ENCODE peak calls at places on chromosomes 12 and 14, in eight cellular contexts. T is fibroblast of lung, R is PC-9, H is ovary, U is cardiac muscle cell, W is GM12878, X is K562, E is trophoblast cell. Y is an unnamed sample. For H3K36me3 and H3K27me3, the result is how much of the 10 kb centered on the place peaks cover.

GRCh38 chr14:76271371-76271770 is 104.6 kb upstream of the ESRRB start:
- DNase-seq in T (no peak), R (no peak), H (no peak), U (no peak), W (no peak), X (no peak), E (no peak), Y (no peak)

GRCh38 chr14:67487937-67488893 is at the start of gene TMEM229B:
- DNase-seq in T (no peak), R (no peak), H (no peak), U (no peak), W (peak), X (no peak), E (no peak), Y (no peak)

GRCh38 chr14:93648440-93649168 is 139.7 kb downstream of the PRIMA1 start:
- DNase-seq in T (no peak), R (no peak), H (no peak), U (no peak), W (no peak), X (peak), E (peak), Y (peak)

GRCh38 chr12:46459111-46459510 is 86.5 kb upstream of the SLC38A2 start:
- DNase-seq in T (peak), R (no peak), H (no peak), U (peak), W (no peak), X (no peak), E (no peak), Y (no peak)

GRCh38 chr12:1234073-1234472 is 243.1 kb downstream of the ERC1 start:
- DNase-seq in T (peak), R (no peak), H (no peak), U (peak), W (no peak), X (peak), E (no peak), Y (no peak)

GRCh38 chr12:93783827-93784226 is 106.7 kb downstream of the CRADD start:
- DNase-seq in T (no peak), R (no peak), H (no peak), U (no peak), W (no peak), X (peak), E (no peak), Y (no peak)

GRCh38 chr14:54116972-54117371 is 160.3 kb upstream of the BMP4 start:
- DNase-seq in T (peak), R (no peak), H (no peak), U (peak), W (no peak), X (no peak), E (no peak), Y (no peak)

GRCh38 chr12:13941258-13942249 is 39.8 kb downstream of the GRIN2B start:
- DNase-seq in T (peak), R (peak), H (no peak), U (peak), W (no peak), X (peak), E (peak), Y (peak)

GRCh38 chr12:93317227-93317626 is 60.5 kb upstream of the NUDT4 start:
- DNase-seq in T (no peak), R (peak), H (no peak), U (no peak), W (no peak), X (peak), E (peak), Y (no peak)

GRCh38 chr12:108881953-108882352 is 2.1 kb downstream of the DAO start:
- DNase-seq in T (no peak), R (no peak), H (no peak), U (no peak), W (no peak), X (no peak), E (no peak), Y (peak)

GRCh38 chr14:90454041-90455000 is 57.5 kb downstream of the CALM1 start:
- DNase-seq in T (peak), R (peak), H (peak), U (peak), W (no peak), X (peak), E (peak), Y (peak)

GRCh38 chr14:94768141-94768520 is 1.8 kb downstream of the GSC start:
- DNase-seq in T (no peak), R (no peak), H (no peak), U (no peak), W (no peak), X (no peak), E (no peak), Y (no peak)

GRCh38 chr12:13170892-13171490 is 25.5 kb upstream of the EMP1 start:
- DNase-seq in T (peak), R (no peak), H (no peak), U (no peak), W (no peak), X (no peak), E (no peak), Y (no peak)

GRCh38 chr12:67747869-67748760 is 99.6 kb downstream of the DYRK2 start:
- DNase-seq in T (peak), R (no peak), H (no peak), U (peak), W (no peak), X (no peak), E (no peak), Y (peak)

GRCh38 chr12:4957781-4958180 is 48.1 kb downstream of the KCNA1 start:
- DNase-seq in T (no peak), R (no peak), H (no peak), U (no peak), W (no peak), X (no peak), E (no peak), Y (no peak)

GRCh38 chr14:56659964-56660551 is 80.5 kb downstream of the TMEM260 start:
- DNase-seq in T (peak), R (peak), H (no peak), U (peak), W (no peak), X (peak), E (peak), Y (no peak)

GRCh38 chr14:60655114-60655897 is 6.0 kb upstream of the SIX1 start:
- DNase-seq in T (no peak), R (no peak), H (no peak), U (no peak), W (no peak), X (no peak), E (no peak), Y (no peak)

GRCh38 chr14:20632448-20632830 is 9.1 kb downstream of the OR6S1 start:
- DNase-seq in T (no peak), R (no peak), H (no peak), U (no peak), W (no peak), X (no peak), E (peak), Y (no peak)

GRCh38 chr14:69261761-69262331 is 1.9 kb downstream of the GALNT16 start:
- DNase-seq in T (no peak), R (no peak), H (no peak), U (no peak), W (no peak), X (no peak), E (no peak), Y (no peak)

GRCh38 chr12:20489645-20490044 is 121.3 kb downstream of the PDE3A start:
- DNase-seq in T (peak), R (no peak), H (no peak), U (no peak), W (no peak), X (no peak), E (no peak), Y (no peak)

GRCh38 chr12:109033239-109034196 is 12.7 kb upstream of the SVOP start:
- DNase-seq in T (no peak), R (no peak), H (no peak), U (no peak), W (no peak), X (no peak), E (no peak), Y (no peak)

GRCh38 chr12:122126342-122126635 is 47.7 kb downstream of the IL31 start:
- DNase-seq in T (no peak), R (no peak), H (no peak), U (no peak), W (no peak), X (no peak), E (no peak), Y (no peak)

GRCh38 chr14:91230363-91231035 is 14.0 kb downstream of the GPR68 start:
- DNase-seq in T (peak), R (no peak), H (no peak), U (no peak), W (no peak), X (no peak), E (no peak), Y (no peak)

GRCh38 chr12:25054783-25055144 is 105.9 kb upstream of the BCAT1 start:
- DNase-seq in T (peak), R (no peak), H (no peak), U (no peak), W (no peak), X (peak), E (no peak), Y (no peak)

GRCh38 chr12:25052191-25053020 is 103.5 kb upstream of the BCAT1 start:
- DNase-seq in T (no peak), R (no peak), H (no peak), U (peak), W (peak), X (peak), E (peak), Y (no peak)

GRCh38 chr12:25056011-25056410 is 107.1 kb upstream of the BCAT1 start:
- DNase-seq in T (no peak), R (no peak), H (no peak), U (no peak), W (no peak), X (no peak), E (no peak), Y (no peak)

GRCh38 chr12:25053021-25053271 is 104.0 kb upstream of the BCAT1 start:
- DNase-seq in T (no peak), R (no peak), H (no peak), U (no peak), W (no peak), X (no peak), E (no peak), Y (no peak)

DNA sequence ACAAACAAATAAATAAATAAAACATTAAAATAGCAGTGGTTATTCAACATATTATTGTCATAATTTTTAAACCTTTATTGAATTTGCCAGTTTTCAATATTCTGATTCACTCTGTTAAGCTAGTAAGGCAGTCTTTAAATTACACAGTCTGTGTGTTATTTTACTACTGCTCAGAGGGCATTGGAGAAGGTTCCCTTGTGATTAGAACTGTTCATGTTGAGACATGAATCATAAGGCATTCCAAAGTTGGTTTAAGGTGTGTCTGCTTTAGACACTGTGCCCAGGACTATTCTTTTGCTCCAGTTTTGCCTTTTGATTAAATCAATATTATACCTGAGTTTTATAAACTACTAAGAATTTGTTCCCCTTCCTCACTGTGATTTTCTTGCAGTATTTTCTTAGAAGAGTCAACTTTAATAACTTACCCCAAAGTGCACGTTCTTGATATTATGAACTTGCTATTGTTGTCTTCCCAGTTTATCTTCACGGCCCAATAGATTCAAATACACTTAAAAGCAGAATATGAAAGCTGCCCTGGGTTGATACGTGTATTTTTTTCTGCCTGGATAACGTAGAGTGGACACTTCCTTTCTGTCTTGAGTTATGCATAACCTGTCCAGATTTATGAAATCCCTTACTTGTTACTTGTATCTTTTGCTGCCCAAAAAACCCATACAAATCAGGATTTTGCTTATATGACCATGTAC is 105.3 kb upstream of the BCAT1 start:
- DNase-seq in T (peak), R (no peak), H (no peak), U (no peak), W (no peak), X (no peak), E (no peak), Y (no peak)
- H3K36me3 ChIP-seq in T (under half), R (under half), H (under half), U (under half), W (under half), X (under half), E (under half), Y (under half)

DNA sequence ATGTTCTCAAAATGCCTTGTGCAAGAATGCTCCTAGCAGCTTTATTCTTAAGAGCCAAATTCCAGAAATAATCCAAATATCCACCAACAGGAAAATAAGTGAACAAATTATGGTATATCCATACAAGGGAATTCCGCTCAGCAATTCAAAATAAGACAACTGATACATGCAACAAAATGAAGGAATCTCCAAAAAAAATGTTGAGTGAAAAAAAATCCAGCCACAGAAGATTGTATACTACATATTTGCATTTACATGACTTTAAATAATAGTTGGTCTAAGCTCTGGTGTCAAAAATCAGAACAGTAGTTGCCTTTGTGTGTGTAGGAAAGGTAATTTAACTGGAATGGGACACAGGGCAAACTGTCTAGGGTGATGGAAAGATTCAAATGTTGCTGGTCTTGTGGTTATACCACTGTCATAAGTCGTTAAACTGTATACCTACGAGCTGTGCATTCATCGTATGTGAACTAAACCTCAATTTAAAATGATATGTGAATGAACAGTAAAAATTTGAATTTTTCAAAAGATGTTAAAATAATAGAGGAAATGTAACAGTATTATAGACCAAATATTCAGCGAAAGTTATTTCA is 3.2 kb downstream of the CD69 start:
- DNase-seq in T (no peak), R (no peak), H (no peak), U (no peak), W (no peak), X (no peak), E (peak), Y (no peak)
- H3K27ac ChIP-seq in T (no peak), R (no peak), H (no peak), U (no peak), W (peak), X (peak), E (no peak), Y (no peak)

GRCh38 chr12:54650884-54651283 is 2.7 kb upstream of the DCD start:
- DNase-seq in T (no peak), R (no peak), H (no peak), U (no peak), W (no peak), X (no peak), E (no peak), Y (no peak)

GRCh38 chr12:54648265-54648664 is at the start of gene DCD:
- DNase-seq in T (no peak), R (no peak), H (no peak), U (no peak), W (no peak), X (no peak), E (no peak), Y (no peak)

GRCh38 chr12:54653025-54653424 is 4.9 kb upstream of the DCD start:
- DNase-seq in T (no peak), R (no peak), H (no peak), U (no peak), W (no peak), X (no peak), E (no peak), Y (no peak)

GRCh38 chr12:54649825-54650224 is 1.7 kb upstream of the DCD start:
- DNase-seq in T (no peak), R (no peak), H (no peak), U (no peak), W (no peak), X (no peak), E (no peak), Y (no peak)

GRCh38 chr12:54650409-54650808 is 2.2 kb upstream of the DCD start:
- DNase-seq in T (peak), R (no peak), H (no peak), U (no peak), W (no peak), X (no peak), E (no peak), Y (no peak)
- H3K27me3 ChIP-seq in T (under half), R (half or more), H (under half), U (under half), W (under half), X (under half), E (under half), Y (half or more)

GRCh38 chr12:52075409-52075724 is 4.1 kb upstream of the SMIM41 start:
- DNase-seq in T (no peak), R (no peak), H (no peak), U (no peak), W (no peak), X (no peak), E (no peak), Y (no peak)

GRCh38 chr12:52076811-52077210 is 2.7 kb upstream of the SMIM41 start:
- DNase-seq in T (no peak), R (no peak), H (peak), U (no peak), W (no peak), X (no peak), E (no peak), Y (no peak)

GRCh38 chr12:52080403-52081201 is 1.1 kb downstream of the SMIM41 start:
- DNase-seq in T (no peak), R (no peak), H (peak), U (no peak), W (no peak), X (no peak), E (no peak), Y (no peak)

GRCh38 chr12:52079576-52080402 is at the start of gene SMIM41:
- DNase-seq in T (no peak), R (no peak), H (peak), U (no peak), W (no peak), X (no peak), E (no peak), Y (no peak)

DNA sequence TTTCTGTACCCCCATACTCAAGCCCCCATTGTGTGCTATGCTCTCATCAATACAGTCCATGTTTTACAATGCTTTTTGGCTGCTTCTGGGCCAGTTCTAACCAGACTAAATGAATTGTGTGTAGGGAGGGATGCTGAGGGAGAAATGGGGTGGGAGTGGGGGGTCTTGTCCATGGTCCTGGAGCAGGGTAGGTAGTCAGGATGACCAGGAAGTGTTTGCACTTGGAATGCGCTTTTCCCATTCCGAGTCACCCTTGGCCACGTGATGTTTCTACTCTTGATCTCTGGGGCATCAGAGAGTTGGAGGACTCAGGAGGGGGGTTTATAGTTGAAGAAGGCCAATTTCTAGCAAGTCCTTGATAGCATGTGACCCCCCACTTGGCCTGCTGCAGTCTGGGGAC is 1.2 kb upstream of the SMIM41 start:
- DNase-seq in T (no peak), R (no peak), H (peak), U (no peak), W (no peak), X (no peak), E (no peak), Y (no peak)
- H3K36me3 ChIP-seq in T (under half), R (under half), H (under half), U (under half), W (under half), X (half or more), E (half or more), Y (under half)

DNA sequence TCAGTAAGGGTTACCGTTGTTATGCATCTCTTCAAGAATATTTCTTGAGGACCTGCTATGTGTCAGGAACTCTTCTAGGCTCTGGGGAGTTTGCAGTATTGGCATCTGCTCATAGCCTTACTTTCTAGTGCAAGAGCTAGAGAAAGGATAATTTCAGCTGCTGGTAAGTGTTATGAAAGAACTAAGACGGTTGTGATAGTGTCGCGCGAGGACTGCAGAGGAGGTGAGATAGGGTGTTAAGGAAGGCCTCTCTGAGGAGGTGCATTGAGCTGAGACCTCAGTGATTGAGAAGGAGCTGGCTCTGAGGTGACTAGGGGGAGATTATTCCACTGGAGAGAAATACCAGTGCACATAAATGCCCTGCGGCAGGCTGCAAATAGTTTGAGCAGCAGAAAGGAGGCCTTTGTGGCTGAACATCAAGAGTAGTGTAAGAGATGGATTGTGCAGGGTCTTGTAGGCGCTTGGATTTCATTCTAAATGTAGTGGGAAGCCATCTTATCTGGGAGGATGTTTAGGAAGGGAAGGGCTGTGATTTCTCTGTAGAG is 824 bp downstream of the DDX55 start:
- DNase-seq in T (no peak), R (no peak), H (no peak), U (peak), W (no peak), X (peak), E (peak), Y (no peak)
- H3K27ac ChIP-seq in T (peak), R (no peak), H (no peak), U (peak), W (peak), X (peak), E (no peak), Y (peak)